ENCODE peak calls at places on chromosomes 7 and 10, in six cellular contexts. V, C, N, A, K and Y are unnamed samples.

GRCh38 chr7:24251568-24251967 is 32.4 kb upstream of the NPY start:
- DNase-seq in V (no peak), C (no peak), N (no peak), A (no peak), K (no peak), Y (no peak)

GRCh38 chr10:82148764-82149163 is 273.8 kb downstream of the NRG3 start:
- DNase-seq in V (no peak), C (no peak), N (no peak), A (no peak), K (no peak), Y (no peak)

GRCh38 chr10:97792058-97792721 is 20.4 kb upstream of the SFRP5 start:
- DNase-seq in V (peak), C (peak), N (peak), A (peak), K (peak), Y (no peak)

GRCh38 chr7:93717217-93717900 is 142.8 kb upstream of the CALCR start:
- DNase-seq in V (no peak), C (no peak), N (no peak), A (no peak), K (no peak), Y (peak)

GRCh38 chr7:327991-328702 is 38.2 kb downstream of the FOXL3 start:
- DNase-seq in V (no peak), C (no peak), N (peak), A (no peak), K (no peak), Y (no peak)

GRCh38 chr10:80468002-80468401 is 13.9 kb downstream of the TSPAN14 start:
- DNase-seq in V (peak), C (no peak), N (peak), A (peak), K (peak), Y (no peak)

GRCh38 chr10:119644215-119644826 is 6.9 kb upstream of the BAG3 start:
- DNase-seq in V (no peak), C (peak), N (no peak), A (no peak), K (peak), Y (no peak)

GRCh38 chr10:2410049-2410448 is 657.3 kb upstream of the PFKP start:
- DNase-seq in V (no peak), C (no peak), N (no peak), A (no peak), K (no peak), Y (no peak)

GRCh38 chr7:132004528-132004927 is 448.1 kb upstream of the PODXL start:
- DNase-seq in V (no peak), C (peak), N (peak), A (no peak), K (no peak), Y (no peak)

GRCh38 chr7:44466300-44467216 is 23.9 kb downstream of the NUDCD3 start:
- DNase-seq in V (no peak), C (no peak), N (no peak), A (no peak), K (no peak), Y (no peak)

GRCh38 chr7:102413071-102413470 is 16.9 kb downstream of the PRKRIP1 start:
- DNase-seq in V (no peak), C (no peak), N (no peak), A (no peak), K (no peak), Y (no peak)